ENCODE peak calls at places on chromosome 6, in four cellular contexts. C is fibroblast of lung, H is astrocyte, I is neural progenitor cell. Z is an unnamed sample. For H3K4me1, the result is how much of the 10 kb centered on the place peaks cover.

GRCh38 chr6:80477591-80478370 is 371.3 kb downstream of the BCKDHB start:
- DNase-seq in I (no peak), H (peak), C (peak), Z (no peak)

GRCh38 chr6:47047479-47048411 is 5.6 kb upstream of the ADGRF1 start:
- DNase-seq in C (peak), H (peak), I (peak), Z (peak)

GRCh38 chr6:37679539-37680476 is 17.9 kb downstream of the MDGA1 start:
- DNase-seq in H (no peak), I (no peak), C (no peak), Z (no peak)

GRCh38 chr6:145497006-145497405 is 238.3 kb downstream of the EPM2A start:
- DNase-seq in H (peak), I (no peak), C (no peak), Z (no peak)

GRCh38 chr6:45222380-45222779 is 105.8 kb upstream of the RUNX2 start:
- DNase-seq in H (no peak), C (no peak), I (no peak), Z (no peak)

GRCh38 chr6:14734416-14735340 is 511.2 kb upstream of the JARID2 start:
- DNase-seq in C (peak), I (no peak), H (peak), Z (no peak)

GRCh38 chr6:152723398-152723797 is 25.7 kb downstream of the MYCT1 start:
- DNase-seq in I (no peak), C (no peak), H (peak), Z (no peak)

GRCh38 chr6:101539510-101540245 is 146.2 kb downstream of the GRIK2 start:
- DNase-seq in C (peak), H (peak), I (no peak), Z (no peak)

GRCh38 chr6:104956663-104957294 is at the start of gene LIN28B:
- DNase-seq in C (no peak), H (no peak), I (peak), Z (peak)

GRCh38 chr6:25519856-25520255 is 132.2 kb upstream of the SCGN start:
- DNase-seq in C (no peak), I (no peak), H (peak), Z (no peak)

GRCh38 chr6:107079429-107079828 is 35.9 kb downstream of the BEND3 start:
- DNase-seq in I (no peak), H (no peak), C (no peak), Z (peak)

GRCh38 chr6:6218246-6219085 is 102.0 kb downstream of the F13A1 start:
- DNase-seq in C (no peak), I (no peak), H (no peak), Z (peak)

GRCh38 chr6:10690651-10691445 is 3.6 kb downstream of the C6orf52 start:
- DNase-seq in C (no peak), I (peak), H (no peak), Z (no peak)

GRCh38 chr6:11418290-11418905 is 119.2 kb upstream of the TMEM170B start:
- DNase-seq in H (no peak), I (no peak), C (no peak), Z (no peak)

GRCh38 chr6:121828567-121828966 is 393.1 kb downstream of the GJA1 start:
- DNase-seq in I (no peak), H (no peak), C (no peak), Z (no peak)

GRCh38 chr6:1704711-1705110 is 95.0 kb downstream of the FOXC1 start:
- DNase-seq in H (no peak), I (no peak), C (no peak), Z (no peak)

GRCh38 chr6:38213275-38213674 is 393.7 kb downstream of the ZFAND3 start:
- DNase-seq in H (no peak), I (no peak), C (no peak), Z (no peak)

GRCh38 chr6:145948328-145948727 is 15.8 kb downstream of the SHPRH start:
- DNase-seq in H (peak), C (peak), I (no peak), Z (no peak)

GRCh38 chr6:138815797-138816528 is 20.1 kb downstream of the ECT2L start:
- DNase-seq in C (peak), H (peak), I (peak), Z (peak)

GRCh38 chr6:80331522-80331921 is 225.1 kb downstream of the BCKDHB start:
- DNase-seq in C (no peak), I (peak), H (no peak), Z (peak)

GRCh38 chr6:28816909-28817807 is 106.6 kb downstream of the TRIM27 start:
- DNase-seq in I (peak), H (peak), C (peak), Z (peak)

GRCh38 chr6:169702640-169703246 is 817 bp downstream of the C6orf120 start:
- DNase-seq in H (no peak), C (no peak), I (peak), Z (peak)

GRCh38 chr6:39848171-39848570 is 56.0 kb downstream of the DAAM2 start:
- DNase-seq in I (no peak), C (no peak), H (no peak), Z (no peak)

GRCh38 chr6:36829919-36830544 is 9.2 kb downstream of the CPNE5 start:
- DNase-seq in H (peak), C (peak), I (no peak), Z (no peak)

GRCh38 chr6:108710560-108710959 is 137.7 kb upstream of the ARMC2 start:
- DNase-seq in I (no peak), C (no peak), H (no peak), Z (no peak)

GRCh38 chr6:84197708-84198107 is 29.7 kb downstream of the CEP162 start:
- DNase-seq in C (no peak), I (no peak), H (no peak), Z (no peak)

GRCh38 chr6:11035961-11036360 is 8.1 kb downstream of the ELOVL2 start:
- DNase-seq in C (no peak), I (no peak), H (no peak), Z (no peak)

GRCh38 chr6:96621983-96622382 is 59.1 kb downstream of the FHL5 start:
- DNase-seq in C (no peak), I (no peak), H (no peak), Z (no peak)

GRCh38 chr6:47103931-47104330 is 61.8 kb upstream of the ADGRF1 start:
- DNase-seq in I (no peak), C (no peak), H (no peak), Z (no peak)

GRCh38 chr6:167572106-167572505 is 247.2 kb downstream of the TTLL2 start:
- DNase-seq in I (no peak), H (no peak), C (no peak), Z (no peak)

GRCh38 chr6:128712898-128713297 is 170.0 kb upstream of the LAMA2 start:
- DNase-seq in C (no peak), I (no peak), H (no peak), Z (peak)

GRCh38 chr6:110255356-110255755 is 75.1 kb downstream of the CDC40 start:
- DNase-seq in H (no peak), I (peak), C (peak), Z (peak)

DNA sequence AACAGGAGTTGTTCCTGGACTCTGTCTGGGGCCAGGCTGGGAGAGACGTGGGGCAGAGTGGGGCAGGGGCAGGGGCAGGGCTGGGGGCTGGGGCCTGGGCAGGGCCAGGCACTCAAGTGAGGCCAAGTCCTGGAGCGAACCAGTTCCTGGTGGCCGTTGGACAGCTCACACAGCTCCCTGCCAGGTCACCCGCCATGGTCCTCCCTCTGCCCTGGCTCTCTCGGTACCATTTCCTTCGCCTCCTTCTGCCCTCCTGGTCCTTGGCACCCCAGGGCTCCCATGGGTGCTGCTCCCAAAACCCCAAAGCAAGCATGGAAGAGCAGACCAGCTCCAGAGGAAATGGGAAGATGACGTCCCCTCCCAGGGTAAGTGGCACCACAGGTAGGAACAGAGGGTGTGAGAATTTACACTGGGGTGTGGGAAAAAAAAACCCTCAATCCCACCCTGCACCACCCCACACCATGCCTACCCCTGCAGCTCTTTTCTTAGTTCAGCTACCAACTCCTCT is at the start of gene MCCD1:
- DNase-seq in H (no peak), I (no peak), C (no peak), Z (no peak)
- TF ChIP-seq EZH2 in H (no peak), I (no peak), C (no peak), Z (no peak)

DNA sequence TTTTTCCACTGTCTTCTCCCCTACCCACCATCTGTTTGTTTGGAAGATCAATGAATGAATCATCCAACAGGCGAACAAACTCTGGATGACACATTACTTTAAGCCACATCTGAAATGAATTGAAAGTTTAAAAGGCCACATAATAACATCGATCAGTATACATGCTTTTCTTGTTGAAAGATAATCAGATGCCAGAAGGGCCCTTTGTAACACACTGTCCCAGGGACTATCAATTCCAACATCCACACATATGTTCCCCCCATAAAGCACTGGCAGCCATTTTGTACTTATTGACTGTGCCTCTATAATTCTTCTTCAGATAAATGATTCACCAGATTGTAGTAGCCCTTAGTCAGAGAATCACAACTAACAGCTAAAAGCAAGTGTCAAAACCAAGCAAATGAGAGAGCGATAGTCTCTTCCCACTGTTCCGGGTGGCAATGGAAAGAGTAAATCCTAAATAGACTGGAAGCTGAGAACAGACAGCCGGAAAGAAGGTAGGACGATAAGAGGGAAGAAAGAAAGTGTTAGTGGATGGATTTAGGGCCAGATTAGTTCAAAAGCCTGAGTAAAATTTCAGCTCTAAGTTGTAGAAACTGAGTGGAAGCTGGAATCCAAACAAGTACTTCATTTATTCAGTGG is 184.9 kb upstream of the TENT5A start:
- DNase-seq in I (no peak), C (peak), H (peak), Z (no peak)
- H3K4me1 ChIP-seq in I (under half), C (under half), H (under half), Z (under half)

DNA sequence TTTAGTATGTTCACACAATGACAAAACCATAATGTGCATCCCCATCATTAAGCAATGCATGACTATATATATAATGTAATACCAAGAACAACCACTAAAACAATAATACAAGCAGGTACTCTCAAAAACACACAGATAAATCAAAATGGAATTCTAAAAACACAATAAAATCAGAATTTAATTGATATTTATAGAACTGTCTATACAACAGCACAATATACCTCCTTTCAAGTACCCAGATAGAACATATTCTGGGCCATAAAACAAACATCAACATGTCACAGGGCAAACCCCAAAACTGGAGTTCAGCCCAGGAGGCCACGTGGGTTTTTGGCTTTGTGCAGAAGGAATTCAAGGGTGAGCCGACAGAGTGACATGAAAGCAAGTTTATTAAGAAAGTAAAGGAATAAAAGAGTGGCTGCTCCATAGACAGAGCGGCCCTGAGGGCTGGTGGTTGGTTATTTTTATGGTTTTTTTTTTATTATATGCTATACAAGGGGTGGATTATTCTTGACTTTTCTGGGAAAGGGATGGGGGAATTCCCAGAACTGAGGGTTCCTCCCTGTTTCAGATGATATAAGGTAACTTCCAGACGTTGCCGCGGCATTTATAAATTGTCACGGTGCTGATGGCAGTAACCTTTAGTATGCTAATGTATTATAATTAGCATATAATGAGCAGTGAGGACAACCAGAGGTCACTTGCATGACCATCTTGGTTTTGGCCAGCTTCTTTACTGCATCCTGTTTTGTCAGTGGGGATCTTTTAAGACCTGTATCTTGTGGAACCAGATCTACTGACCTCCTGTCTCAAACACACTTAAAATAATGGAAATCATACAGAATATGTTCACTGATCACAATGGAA is 5.6 kb downstream of the RAB23 start:
- DNase-seq in C (peak), H (peak), I (no peak), Z (no peak)
- TF ChIP-seq CTCF in C (peak), H (no peak), I (no peak), Z (peak)

DNA sequence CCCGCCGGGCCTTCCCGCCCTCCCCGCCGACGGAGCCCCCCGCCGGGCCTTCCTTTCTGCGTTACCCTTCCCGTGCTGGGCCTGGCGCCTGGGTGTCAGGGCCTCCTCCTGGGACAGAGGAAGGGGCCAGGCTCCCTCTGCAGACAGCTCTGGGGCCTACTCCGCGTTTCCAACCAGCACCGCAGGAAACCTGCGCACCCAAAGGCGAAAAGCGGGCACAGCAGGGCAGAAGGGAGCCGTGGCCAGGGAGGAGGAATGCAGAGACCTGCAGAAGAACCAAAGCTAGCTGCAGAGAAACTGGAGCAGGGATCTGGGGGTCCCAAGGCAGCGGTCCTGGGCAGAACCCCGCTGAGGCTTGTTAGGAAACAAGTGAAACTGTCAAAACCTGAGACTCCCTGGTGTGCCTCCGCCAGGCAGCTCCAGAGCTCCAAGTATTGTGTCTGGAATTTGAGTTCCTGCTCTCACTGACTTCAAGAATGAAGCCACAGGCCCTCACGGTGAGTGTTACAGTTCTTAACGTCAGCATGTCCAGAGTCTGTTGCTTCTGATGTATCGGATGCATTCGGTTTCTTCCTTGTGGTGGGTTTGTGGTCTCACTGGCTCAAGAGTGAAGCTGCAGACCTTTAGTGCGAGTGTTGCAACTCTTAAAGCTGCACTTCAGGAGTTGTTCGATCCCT is 33.3 kb downstream of the IRF4 start:
- DNase-seq in I (no peak), H (no peak), C (no peak), Z (no peak)
- TF ChIP-seq EZH2 in I (no peak), H (no peak), C (no peak), Z (no peak)

Z was measured in A673.